ENCODE peak calls at places on chromosomes 4 and X, in nine cellular contexts. S, U, J, N, Q, B, X, F and V are unnamed samples.

GRCh38 chr4:105113800-105114199 is 32.9 kb upstream of the TET2 start:
- DNase-seq in F (peak), S (no peak), J (peak), Q (no peak), X (no peak), N (no peak), B (no peak), U (no peak), V (no peak)

GRCh38 chr4:87445964-87446363 is 23.6 kb downstream of the NUDT9 start:
- DNase-seq in N (no peak), J (no peak), F (no peak), X (no peak), B (no peak), Q (no peak), S (no peak), U (no peak), V (no peak)

GRCh38 chr4:165692082-165692481 is 181.0 kb upstream of the TLL1 start:
- DNase-seq in J (no peak), S (no peak), B (no peak), U (no peak), X (no peak), Q (no peak), F (peak), N (no peak), V (no peak)

GRCh38 chrX:16558489-16558888 is 91.5 kb upstream of the S100G start:
- DNase-seq in B (no peak), J (no peak), S (no peak), N (no peak), X (no peak), U (no peak), F (no peak), Q (no peak), V (no peak)

GRCh38 chr4:67770422-67770821 is 16.2 kb upstream of the GNRHR start:
- DNase-seq in J (peak), Q (no peak), X (no peak), N (no peak), U (no peak), B (no peak), F (no peak), S (no peak), V (no peak)

GRCh38 chr4:149754526-149754925 is 61.1 kb downstream of the IQCM start:
- DNase-seq in J (peak), N (no peak), F (peak), Q (no peak), B (no peak), X (no peak), U (no peak), S (no peak), V (no peak)

GRCh38 chr4:73705056-73705432 is 35.3 kb upstream of the CXCL8 start:
- DNase-seq in Q (no peak), B (no peak), U (no peak), J (peak), X (no peak), F (no peak), N (no peak), S (no peak), V (no peak)

GRCh38 chr4:61630548-61630947 is 430.4 kb downstream of the ADGRL3 start:
- DNase-seq in Q (no peak), J (no peak), F (no peak), X (no peak), S (no peak), B (no peak), U (no peak), N (no peak), V (no peak)

GRCh38 chrX:54695816-54696487 is 102.1 kb downstream of the ITIH6 start:
- DNase-seq in X (no peak), Q (no peak), J (no peak), B (no peak), F (no peak), U (no peak), S (no peak), N (no peak), V (no peak)

GRCh38 chr4:41161355-41161754 is 53.0 kb downstream of the APBB2 start:
- DNase-seq in U (no peak), N (no peak), F (no peak), J (no peak), B (no peak), S (no peak), Q (no peak), X (no peak), V (no peak)

GRCh38 chr4:48791313-48791712 is 11.2 kb upstream of the FRYL start:
- DNase-seq in B (no peak), J (no peak), U (no peak), Q (no peak), X (no peak), F (no peak), N (no peak), S (no peak), V (no peak)

GRCh38 chr4:8215001-8215427 is 15.9 kb downstream of the SH3TC1 start:
- DNase-seq in N (peak), B (no peak), F (peak), S (no peak), Q (no peak), X (no peak), U (no peak), J (no peak), V (no peak)

GRCh38 chr4:103998752-103999151 is 279.0 kb upstream of the TACR3 start:
- DNase-seq in F (no peak), Q (no peak), N (no peak), S (no peak), J (no peak), U (no peak), B (no peak), X (no peak), V (no peak)

GRCh38 chr4:10011885-10012284 is 9.4 kb downstream of the SLC2A9 start:
- DNase-seq in S (no peak), N (no peak), B (no peak), J (no peak), Q (no peak), F (peak), X (no peak), U (no peak), V (no peak)

GRCh38 chrX:96407043-96407442 is 277.6 kb upstream of the DIAPH2 start:
- DNase-seq in B (peak), J (no peak), U (peak), S (no peak), Q (no peak), N (no peak), X (peak), F (peak), V (peak)

GRCh38 chrX:68672581-68673318 is 25.3 kb downstream of the STARD8 start:
- DNase-seq in X (peak), B (no peak), S (no peak), Q (no peak), U (peak), N (no peak), F (no peak), J (no peak), V (no peak)

GRCh38 chrX:134948333-134949241 is 42.2 kb upstream of the SMIM10 start:
- DNase-seq in Q (no peak), J (peak), U (no peak), F (peak), B (no peak), S (no peak), N (peak), X (no peak), V (peak)

GRCh38 chrX:133415276-133416105 is at the start of gene GPC4:
- DNase-seq in S (no peak), U (peak), J (peak), X (peak), F (peak), B (peak), N (no peak), Q (peak), V (peak)

GRCh38 chr4:92012899-92013867 is 290.6 kb upstream of the GRID2 start:
- DNase-seq in S (no peak), J (no peak), N (no peak), U (no peak), F (peak), X (no peak), Q (no peak), B (peak), V (no peak)

GRCh38 chr4:17704020-17704657 is 77.3 kb downstream of the FAM184B start:
- DNase-seq in S (no peak), X (no peak), B (no peak), Q (no peak), F (no peak), U (no peak), J (no peak), N (no peak), V (no peak)

GRCh38 chr4:106172846-106173245 is 143.2 kb downstream of the TBCK start:
- DNase-seq in U (no peak), N (no peak), S (no peak), Q (no peak), J (no peak), B (no peak), X (no peak), F (peak), V (no peak)

GRCh38 chrX:19709812-19710518 is 177.4 kb downstream of the SH3KBP1 start:
- DNase-seq in S (peak), X (no peak), U (no peak), N (peak), B (no peak), F (peak), Q (no peak), J (peak), V (no peak)

GRCh38 chr4:124135409-124135813 is 577.1 kb downstream of the ANKRD50 start:
- DNase-seq in B (no peak), J (peak), Q (no peak), S (no peak), X (no peak), N (no peak), U (no peak), F (peak), V (no peak)

GRCh38 chr4:113116414-113117345 is 67.2 kb downstream of the ANK2 start:
- DNase-seq in Q (peak), X (peak), N (no peak), F (peak), U (no peak), J (no peak), S (no peak), B (no peak), V (peak)

GRCh38 chr4:7772708-7773385 is 166.8 kb downstream of the AFAP1 start:
- DNase-seq in F (no peak), S (no peak), B (peak), N (no peak), J (no peak), X (peak), U (peak), Q (no peak), V (no peak)

GRCh38 chr4:47213971-47214370 is 182.6 kb downstream of the GABRB1 start:
- DNase-seq in J (peak), X (no peak), S (peak), Q (no peak), F (peak), U (no peak), N (peak), B (no peak), V (no peak)

GRCh38 chr4:158578476-158578875 is 56.8 kb downstream of the RXFP1 start:
- DNase-seq in Q (no peak), N (no peak), J (peak), U (no peak), F (peak), B (no peak), S (no peak), X (no peak), V (no peak)

GRCh38 chrX:125205084-125205917 is 114.4 kb upstream of the TEX13C start:
- DNase-seq in X (no peak), F (peak), U (no peak), N (no peak), S (no peak), J (peak), B (peak), Q (peak), V (no peak)
- H3K4me3 ChIP-seq in X (peak), F (peak), U (peak), N (peak), S (peak), J (peak), B (peak), Q (peak), V (no peak)

DNA sequence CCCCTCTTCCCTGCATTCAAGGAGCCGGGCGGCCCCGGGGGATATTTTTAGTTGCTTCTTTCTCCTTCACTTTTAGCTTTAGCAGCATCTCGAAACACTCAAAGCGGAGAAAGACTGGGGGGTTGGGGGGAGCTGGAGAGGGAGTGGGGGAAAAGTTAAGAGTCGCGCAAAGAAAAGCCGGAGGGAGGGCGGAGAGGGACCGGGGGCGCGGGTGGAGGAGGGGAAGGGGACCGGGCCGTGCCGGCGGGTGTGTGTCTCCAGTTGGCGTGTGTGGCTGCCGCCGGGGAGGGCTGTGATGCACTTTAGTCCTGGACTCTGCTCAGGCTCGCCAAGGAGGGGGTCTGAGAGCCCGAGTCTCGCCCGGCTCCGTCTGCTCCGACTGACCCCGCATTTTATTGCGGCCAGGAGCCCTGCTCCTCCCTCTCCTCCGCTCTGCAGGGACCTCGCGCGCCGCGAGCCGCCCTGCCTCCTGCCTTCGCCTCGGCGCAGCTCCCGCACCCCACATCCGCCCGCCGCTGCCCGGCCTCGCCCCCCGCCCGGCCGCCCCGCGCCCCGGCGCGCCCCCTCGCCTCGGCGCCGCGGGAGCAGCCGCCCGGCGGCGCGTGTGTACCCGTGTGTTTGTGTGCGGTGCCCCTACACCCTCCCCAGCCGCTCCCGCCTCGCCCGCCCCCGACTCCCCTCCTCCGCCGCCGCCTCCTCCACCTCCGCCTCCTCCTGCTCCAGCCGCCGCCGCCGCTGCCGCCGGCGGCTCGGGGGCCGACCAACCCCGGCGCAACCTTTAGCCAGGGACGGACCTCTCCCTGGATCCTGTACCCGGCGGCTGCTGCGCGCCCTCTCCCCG is 1.4 kb downstream of the ZNF827 start:
- DNase-seq in N (no peak), S (no peak), F (peak), B (peak), U (peak), X (peak), Q (peak), J (peak), V (peak)
- H3K4me3 ChIP-seq in N (peak), S (peak), F (peak), B (peak), U (peak), X (peak), Q (peak), J (peak), V (peak)

DNA sequence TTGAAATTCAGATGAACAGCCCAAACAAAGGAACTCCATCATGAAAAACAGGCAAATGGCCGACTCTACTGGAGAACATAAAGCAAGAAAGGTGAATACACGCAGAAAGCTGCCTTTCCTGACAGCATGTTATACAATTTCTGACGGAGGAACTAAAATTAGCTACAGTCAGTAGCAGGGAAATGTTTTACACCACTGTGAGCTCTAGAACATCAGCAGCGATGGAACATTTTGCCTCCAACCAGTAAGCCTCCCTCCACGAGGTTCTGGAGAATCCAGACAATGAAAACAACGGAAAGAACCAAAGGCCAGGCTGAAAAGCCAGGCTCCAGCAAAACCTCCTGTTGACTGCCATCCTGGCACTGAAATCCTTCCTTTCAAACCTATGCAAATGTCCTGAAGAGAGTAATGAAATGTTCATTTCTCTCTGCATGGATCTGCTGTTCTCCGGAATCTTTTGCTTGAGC is 78.9 kb downstream of the IRF2 start:
- DNase-seq in X (no peak), J (no peak), B (no peak), S (no peak), U (no peak), Q (no peak), F (no peak), N (no peak), V (no peak)
- H3K4me3 ChIP-seq in X (no peak), J (no peak), B (no peak), S (no peak), U (no peak), Q (no peak), F (no peak), N (no peak), V (no peak)

GRCh38 chr4:129346760-129347159 is 250.8 kb downstream of the C4orf33 start:
- DNase-seq in F (no peak), U (no peak), X (no peak), B (no peak), N (no peak), S (no peak), J (no peak), Q (no peak), V (no peak)

GRCh38 chr4:129345680-129346079 is 249.7 kb downstream of the C4orf33 start:
- DNase-seq in S (no peak), J (no peak), U (no peak), F (no peak), N (no peak), Q (no peak), X (no peak), B (no peak), V (no peak)

GRCh38 chr4:129344058-129344457 is 248.1 kb downstream of the C4orf33 start:
- DNase-seq in Q (no peak), N (no peak), X (no peak), B (peak), J (peak), U (no peak), F (peak), S (peak), V (peak)

DNA sequence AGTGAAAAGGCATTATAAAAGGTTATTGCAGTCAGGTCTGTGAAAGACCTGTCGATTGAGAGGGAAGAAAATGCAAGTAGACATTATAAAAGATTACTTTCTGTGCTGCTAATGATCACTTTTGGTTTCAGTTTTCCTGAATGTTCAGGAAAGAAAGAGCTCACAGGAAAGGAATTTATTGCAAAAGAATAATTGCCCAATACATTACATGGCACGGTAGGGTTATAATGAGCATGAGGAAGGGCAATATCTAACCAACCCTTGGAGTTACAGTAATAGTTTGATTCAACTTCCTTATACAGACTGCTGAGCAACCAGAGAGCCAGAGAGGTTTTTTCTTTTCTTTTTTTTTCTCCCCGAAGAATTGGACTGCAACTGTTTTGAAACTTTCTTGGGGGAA is 246.9 kb downstream of the C4orf33 start:
- DNase-seq in U (no peak), N (peak), J (peak), Q (no peak), B (no peak), X (no peak), F (peak), S (peak), V (no peak)
- H3K4me3 ChIP-seq in U (peak), N (peak), J (no peak), Q (no peak), B (no peak), X (no peak), F (no peak), S (no peak), V (no peak)

DNA sequence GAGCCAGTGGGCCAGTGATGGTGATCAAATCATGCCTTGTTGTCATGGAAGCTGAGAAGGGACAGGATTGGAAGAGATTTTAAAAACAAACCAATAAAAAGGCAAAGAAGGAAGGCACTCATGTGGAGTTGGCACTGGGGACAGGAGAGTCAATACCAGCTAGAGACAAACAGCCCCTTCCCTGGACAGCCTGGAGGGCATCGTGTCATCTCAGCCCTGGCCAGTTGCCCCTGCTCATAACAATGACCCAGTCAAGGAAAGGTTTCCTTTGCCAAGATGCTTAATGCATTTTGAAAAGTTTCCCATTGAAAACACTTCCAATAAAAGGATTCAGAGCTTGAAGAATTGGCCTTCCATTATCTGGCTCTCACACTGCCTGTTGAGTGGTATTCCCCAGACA is 55.5 kb downstream of the SCML1 start:
- DNase-seq in S (no peak), U (no peak), N (no peak), J (no peak), B (no peak), F (no peak), X (no peak), Q (no peak), V (no peak)
- H3K4me3 ChIP-seq in S (no peak), U (no peak), N (no peak), J (no peak), B (no peak), F (no peak), X (no peak), Q (no peak), V (no peak)

GRCh38 chrX:70454441-70455365 is 10.1 kb downstream of the DLG3 start:
- DNase-seq in X (peak), S (peak), U (peak), N (no peak), B (peak), F (peak), J (peak), Q (peak), V (peak)
- H3K4me3 ChIP-seq in X (peak), S (peak), U (peak), N (peak), B (peak), F (peak), J (peak), Q (peak), V (peak)

DNA sequence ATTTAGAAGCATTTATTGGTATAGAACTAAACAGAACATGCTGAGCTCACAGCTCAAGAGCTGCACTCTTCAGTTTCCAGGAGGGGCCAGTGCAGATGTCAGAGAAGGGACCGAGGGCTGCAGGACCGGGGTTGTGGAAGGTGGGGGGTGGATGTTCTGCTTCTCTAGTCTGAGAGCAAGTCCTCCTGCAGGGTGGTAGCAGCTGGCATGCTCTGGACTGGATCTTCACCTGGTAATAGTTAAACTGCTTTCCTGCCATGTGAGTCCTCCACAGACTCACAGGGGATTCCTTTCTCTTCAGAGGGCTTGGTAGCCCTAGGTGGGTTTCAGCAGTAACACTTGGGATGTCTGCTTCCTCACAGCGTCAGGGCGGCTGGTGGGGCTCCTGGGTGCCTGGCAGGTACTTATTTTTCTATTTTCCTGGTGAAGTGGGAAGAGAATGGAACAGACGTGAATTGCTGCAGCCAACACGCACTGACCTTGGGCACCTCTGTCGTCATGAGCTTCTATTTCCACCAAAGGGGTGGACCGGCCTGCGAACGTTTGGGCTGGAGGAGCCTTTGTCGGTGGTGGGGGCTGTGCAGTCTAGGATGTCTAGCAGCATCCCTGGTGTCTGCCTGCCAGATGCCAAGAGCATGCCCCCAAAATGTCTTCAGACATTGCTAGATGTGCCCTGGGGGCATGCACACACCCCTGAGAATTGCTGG is 2.5 kb downstream of the MAEA start:
- DNase-seq in Q (no peak), F (no peak), B (no peak), N (no peak), J (no peak), S (no peak), U (no peak), X (no peak), V (no peak)
- H3K4me3 ChIP-seq in Q (no peak), F (peak), B (no peak), N (no peak), J (no peak), S (no peak), U (no peak), X (no peak), V (no peak)